ENCODE peak calls at places on chromosomes 6 and 20, in ten cellular contexts. F, U, Y, N, Z, G, T, K, L and O are unnamed samples.
A peak's percentile ranks its signal among the peaks of the same experiment; 100 is the strongest.

GRCh38 chr20:3071610-3072529 is at the start of gene OXT:
- DNase-seq in U (no peak), L (peak; percentile 60), Z (peak; percentile 84), T (no peak), F (no peak), K (peak; percentile 65), Y (peak; percentile 68), G (no peak), N (no peak), O (peak; percentile 73)

GRCh38 chr6:114747995-114748625 is 405.3 kb upstream of the HS3ST5 start:
- DNase-seq in Y (no peak), G (peak; percentile 58), T (peak; percentile 62), K (peak; percentile 39), U (peak; percentile 56), N (peak; percentile 71), Z (no peak), L (no peak), F (no peak), O (no peak)

GRCh38 chr20:699811-700338 is 24.3 kb upstream of the SCRT2 start:
- DNase-seq in Y (no peak), T (no peak), N (peak; percentile 74), Z (no peak), L (no peak), K (no peak), U (peak; percentile 78), F (no peak), G (no peak), O (no peak)

GRCh38 chr20:45058168-45058850 is 42.6 kb downstream of the KCNS1 start:
- DNase-seq in G (no peak), N (no peak), L (no peak), U (no peak), F (no peak), Z (no peak), K (no peak), T (no peak), Y (no peak), O (no peak)

GRCh38 chr6:38156818-38157565 is 337.5 kb downstream of the ZFAND3 start:
- DNase-seq in Z (no peak), Y (no peak), F (no peak), L (no peak), T (no peak), K (no peak), U (no peak), N (no peak), G (no peak), O (no peak)

GRCh38 chr20:19729672-19730071 is 28.4 kb upstream of the RIN2 start:
- DNase-seq in U (no peak), N (no peak), F (no peak), T (no peak), G (no peak), Y (no peak), Z (no peak), K (no peak), L (no peak), O (no peak)

GRCh38 chr20:51532577-51533191 is 9.8 kb downstream of the NFATC2 start:
- DNase-seq in Z (no peak), K (peak; percentile 51), L (no peak), N (no peak), U (no peak), T (no peak), Y (no peak), G (no peak), F (peak; percentile 86), O (no peak)

GRCh38 chr20:38387953-38388352 is 41.7 kb downstream of the LBP start:
- DNase-seq in U (no peak), K (no peak), Y (no peak), F (no peak), N (no peak), L (no peak), T (no peak), Z (no peak), G (no peak), O (no peak)

GRCh38 chr6:150775400-150775799 is 90.1 kb upstream of the MTHFD1L start:
- DNase-seq in N (no peak), L (no peak), T (no peak), K (no peak), Y (no peak), U (no peak), Z (no peak), G (no peak), F (no peak), O (no peak)

GRCh38 chr6:141165012-141165411 is 967.7 kb upstream of the GJE1 start:
- DNase-seq in G (no peak), T (no peak), K (no peak), L (no peak), Y (no peak), U (no peak), N (no peak), Z (no peak), F (no peak), O (no peak)

GRCh38 chr6:37615564-37616340 is 81.9 kb downstream of the MDGA1 start:
- DNase-seq in L (no peak), F (no peak), G (no peak), K (no peak), T (peak; percentile 86), N (no peak), Z (no peak), U (no peak), Y (no peak), O (no peak)

GRCh38 chr6:46882622-46883021 is 39.1 kb downstream of the ADGRF5 start:
- DNase-seq in F (no peak), N (no peak), T (no peak), G (no peak), K (no peak), Z (no peak), Y (no peak), U (no peak), L (no peak), O (no peak)

GRCh38 chr6:123962508-123962907 is 158.8 kb downstream of the NKAIN2 start:
- DNase-seq in L (peak; percentile 83), Z (peak; percentile 78), Y (no peak), U (peak; percentile 89), G (no peak), F (no peak), N (peak; percentile 28), T (no peak), K (peak; percentile 72), O (no peak)

GRCh38 chr20:51861726-51862466 is 59.6 kb upstream of the SALL4 start:
- DNase-seq in L (no peak), N (no peak), U (no peak), F (no peak), K (no peak), G (no peak), Z (no peak), Y (no peak), T (no peak), O (no peak)

GRCh38 chr20:50196896-50197295 is 6.3 kb downstream of the CEBPB start:
- DNase-seq in F (peak; percentile 38), T (no peak), K (no peak), Z (no peak), G (no peak), Y (no peak), N (no peak), U (no peak), L (no peak), O (no peak)

GRCh38 chr6:39688494-39688893 is 36.7 kb downstream of the KIF6 start:
- DNase-seq in Y (no peak), N (no peak), G (no peak), K (no peak), L (no peak), U (no peak), T (no peak), Z (no peak), F (no peak), O (no peak)
- H3K27ac ChIP-seq in Y (no peak overlapping the region), N (no peak overlapping the region), G (no peak overlapping the region), K (no peak overlapping the region), L (no peak overlapping the region), U (no peak overlapping the region), T (no peak overlapping the region), Z (no peak overlapping the region), F (no peak overlapping the region), O (no peak overlapping the region)

GRCh38 chr20:12414446-12415274 is 497.0 kb downstream of the BTBD3 start:
- DNase-seq in Z (no peak), G (no peak), L (no peak), T (no peak), Y (no peak), N (peak; percentile 19), U (no peak), F (no peak), K (no peak), O (no peak)
- H3K27ac ChIP-seq in Z (no peak overlapping the region), G (peak overlapping the region; percentile 47), L (no peak overlapping the region), T (no peak overlapping the region), Y (no peak overlapping the region), N (no peak overlapping the region), U (no peak overlapping the region), F (no peak overlapping the region), K (no peak overlapping the region), O (no peak overlapping the region)

DNA sequence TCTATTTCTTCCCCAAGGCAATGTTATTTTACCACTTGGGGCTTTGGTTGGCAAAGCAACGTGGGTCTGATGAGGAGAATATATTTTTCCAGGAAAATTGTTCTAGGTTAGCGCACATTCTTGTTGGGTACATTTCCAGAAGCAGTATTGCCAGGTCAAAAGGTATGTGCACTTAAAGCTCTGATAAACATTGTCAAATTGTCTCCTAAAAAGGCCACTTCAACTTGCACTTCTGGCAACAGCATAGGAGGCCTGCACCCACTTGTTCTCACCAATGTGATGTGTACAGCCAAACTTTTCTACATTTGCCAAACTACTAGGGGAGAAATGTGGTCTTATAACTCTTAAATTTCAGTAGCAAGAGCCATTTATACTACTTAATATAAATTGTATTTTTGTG is 197.5 kb upstream of the COL21A1 start:
- DNase-seq in T (no peak), F (no peak), Z (no peak), K (no peak), N (no peak), Y (no peak), L (no peak), U (no peak), G (no peak), O (no peak)
- H3K27ac ChIP-seq in T (no peak overlapping the region), F (no peak overlapping the region), Z (no peak overlapping the region), K (no peak overlapping the region), N (no peak overlapping the region), Y (no peak overlapping the region), L (no peak overlapping the region), U (no peak overlapping the region), G (no peak overlapping the region), O (no peak overlapping the region)

GRCh38 chr20:33789109-33789857 is 21.9 kb upstream of the CHMP4B start:
- DNase-seq in K (peak; percentile 67), N (peak; percentile 92), Y (no peak), Z (peak; percentile 84), F (peak; percentile 63), U (peak; percentile 85), L (peak; percentile 84), T (peak; percentile 88), G (no peak), O (no peak)
- H3K27ac ChIP-seq in K (peak overlapping the region; percentile 64), N (peak overlapping the region; percentile 92), Y (no peak overlapping the region), Z (peak overlapping the region; percentile 49), F (peak overlapping the region; percentile 10), U (peak overlapping the region; percentile 86), L (peak overlapping the region; percentile 71), T (peak overlapping the region; percentile 49), G (no peak overlapping the region), O (no peak overlapping the region)